ENCODE peak calls at places on chromosomes 6 and 20, in four cellular contexts. F is fibroblast of mammary gland, S is GM10248, N is uterus. L is an unnamed sample.

GRCh38 chr6:151051164-151051563 is 185.7 kb downstream of the MTHFD1L start:
- DNase-seq in S (no peak), N (no peak), F (no peak), L (no peak)

GRCh38 chr6:128095362-128095761 is 194.5 kb upstream of the THEMIS start:
- DNase-seq in F (no peak), S (no peak), N (no peak), L (no peak)

GRCh38 chr6:41967312-41968287 is 26.0 kb upstream of the CCND3 start:
- DNase-seq in F (peak), S (no peak), N (no peak), L (no peak)

GRCh38 chr6:11900662-11901598 is 111.2 kb upstream of the HIVEP1 start:
- DNase-seq in S (no peak), F (no peak), N (no peak), L (no peak)

GRCh38 chr20:14879020-14879697 is 541.7 kb upstream of the FLRT3 start:
- DNase-seq in F (peak), S (no peak), N (no peak), L (no peak)

GRCh38 chr20:22848364-22848763 is 186.7 kb upstream of the SSTR4 start:
- DNase-seq in S (no peak), F (no peak), N (no peak), L (no peak)

GRCh38 chr6:107660839-107661238 is 163.3 kb downstream of the SCML4 start:
- DNase-seq in S (no peak), N (no peak), F (no peak), L (no peak)

GRCh38 chr6:35080016-35080680 is 61.0 kb downstream of the TCP11 start:
- DNase-seq in F (no peak), S (no peak), N (peak), L (no peak)

GRCh38 chr20:50594231-50594590 is 84.0 kb downstream of the PTPN1 start:
- DNase-seq in F (peak), N (no peak), S (no peak), L (no peak)

GRCh38 chr20:49792611-49793010 is 20.0 kb upstream of the SLC9A8 start:
- DNase-seq in N (no peak), F (no peak), S (no peak), L (no peak)

GRCh38 chr6:32774428-32774827 is 11.1 kb upstream of the HLA-DQB2 start:
- DNase-seq in S (no peak), F (no peak), N (no peak), L (no peak)

GRCh38 chr6:363291-363690 is 28.3 kb upstream of the IRF4 start:
- DNase-seq in F (no peak), N (no peak), S (no peak), L (no peak)

GRCh38 chr20:33370296-33370695 is 31.0 kb downstream of the CDK5RAP1 start:
- DNase-seq in S (no peak), F (peak), N (no peak), L (no peak)

GRCh38 chr20:57374931-57375651 is 16.1 kb upstream of the RBM38 start:
- DNase-seq in S (no peak), N (no peak), F (no peak), L (no peak)

GRCh38 chr6:107490568-107491058 is 696 bp downstream of the SOBP start:
- DNase-seq in S (peak), F (no peak), N (no peak), L (no peak)

GRCh38 chr20:371755-372542 is 8.6 kb upstream of the TRIB3 start:
- DNase-seq in S (no peak), F (peak), N (peak), L (peak)

GRCh38 chr6:166775180-166775922 is 148.3 kb upstream of the RPS6KA2 start:
- DNase-seq in N (peak), F (peak), S (peak), L (peak)

GRCh38 chr6:109062216-109062615 is 32.4 kb downstream of the SESN1 start:
- DNase-seq in N (no peak), S (no peak), F (no peak), L (no peak)

GRCh38 chr6:167678102-167679101 is 148.3 kb upstream of the AFDN start:
- DNase-seq in S (no peak), F (no peak), N (peak), L (no peak)

GRCh38 chr6:132130530-132131298 is 179.5 kb upstream of the CCN2 start:
- DNase-seq in S (no peak), N (peak), F (peak), L (peak)

GRCh38 chr20:63381781-63382431 is 20.8 kb upstream of the CHRNA4 start:
- DNase-seq in S (peak), F (no peak), N (no peak), L (no peak)

GRCh38 chr20:21557246-21557982 is 43.5 kb upstream of the NKX2-2 start:
- DNase-seq in F (no peak), N (no peak), S (no peak), L (no peak)

GRCh38 chr6:54327631-54328030 is 19.4 kb downstream of the TINAG start:
- DNase-seq in F (no peak), S (no peak), N (no peak), L (no peak)

GRCh38 chr20:62430871-62431447 is 3.6 kb upstream of the RBBP8NL start:
- DNase-seq in S (no peak), F (no peak), N (no peak), L (no peak)

GRCh38 chr6:3650959-3651697 is 100.4 kb downstream of the PXDC1 start:
- DNase-seq in F (no peak), S (no peak), N (no peak), L (no peak)

GRCh38 chr6:143701343-143702234 is 23.8 kb downstream of the PHACTR2 start:
- DNase-seq in F (peak), S (no peak), N (no peak), L (no peak)

GRCh38 chr6:71476872-71477271 is 188.3 kb downstream of the OGFRL1 start:
- DNase-seq in N (no peak), F (no peak), S (no peak), L (no peak)